ENCODE peak calls at places on chromosome 7, in five cellular contexts. C is tibial artery, V is H7, I is mucosa of descending colon, O is fibroblast of lung. J is an unnamed sample.

GRCh38 chr7:90236890-90237289 is 8.1 kb upstream of the CFAP69 start:
- DNase-seq in C (no peak), V (no peak), I (peak; percentile 31), O (no peak), J (no peak)

GRCh38 chr7:29039747-29040569 is 81.8 kb upstream of the TRIL start:
- DNase-seq in C (no peak), V (no peak), I (no peak), O (peak; percentile 22), J (no peak)

GRCh38 chr7:17948503-17949238 is 8.4 kb upstream of the SNX13 start:
- DNase-seq in C (no peak), V (no peak), I (no peak), O (peak; percentile 67), J (no peak)

GRCh38 chr7:157490465-157490912 is 153.7 kb downstream of the DNAJB6 start:
- DNase-seq in C (no peak), V (no peak), I (peak; percentile 28), O (peak; percentile 45), J (peak; percentile 30)

GRCh38 chr7:129835436-129836020 is 117.2 kb downstream of the UBE2H start:
- DNase-seq in C (no peak), V (no peak), I (no peak), O (no peak), J (no peak)

GRCh38 chr7:133887459-133887858 is 239.7 kb upstream of the LRGUK start:
- DNase-seq in C (no peak), V (no peak), I (no peak), O (no peak), J (no peak)

GRCh38 chr7:14836571-14837189 is 65.9 kb downstream of the DGKB start:
- DNase-seq in C (peak; percentile 20), V (peak; percentile 56), I (no peak), O (peak; percentile 70), J (peak; percentile 64)

GRCh38 chr7:32036557-32036956 is 33.6 kb downstream of the PDE1C start:
- DNase-seq in C (no peak), V (no peak), I (no peak), O (peak; percentile 28), J (no peak)

GRCh38 chr7:157409149-157409752 is 72.4 kb downstream of the DNAJB6 start:
- DNase-seq in C (no peak), V (peak; percentile 51), I (no peak), O (no peak), J (no peak)

GRCh38 chr7:112566392-112567324 is 85.9 kb downstream of the LSMEM1 start:
- DNase-seq in C (no peak), V (no peak), I (peak; percentile 42), O (no peak), J (no peak)

GRCh38 chr7:3301472-3301778 is 373 bp downstream of the SDK1 start:
- DNase-seq in C (no peak), V (peak; percentile 65), I (no peak), O (no peak), J (no peak)

GRCh38 chr7:85068796-85069195 is 118.1 kb downstream of the SEMA3D start:
- DNase-seq in C (no peak), V (no peak), I (no peak), O (peak; percentile 93), J (no peak)

GRCh38 chr7:112843151-112843550 is 53.0 kb upstream of the TMEM168 start:
- DNase-seq in C (no peak), V (no peak), I (no peak), O (no peak), J (no peak)

GRCh38 chr7:41621953-41622831 is 80.7 kb downstream of the INHBA start:
- DNase-seq in C (no peak), V (no peak), I (no peak), O (no peak), J (no peak)

GRCh38 chr7:949021-949934 is 5.2 kb downstream of the ADAP1 start:
- DNase-seq in C (no peak), V (peak; percentile 56), I (no peak), O (no peak), J (peak; percentile 58)

DNA sequence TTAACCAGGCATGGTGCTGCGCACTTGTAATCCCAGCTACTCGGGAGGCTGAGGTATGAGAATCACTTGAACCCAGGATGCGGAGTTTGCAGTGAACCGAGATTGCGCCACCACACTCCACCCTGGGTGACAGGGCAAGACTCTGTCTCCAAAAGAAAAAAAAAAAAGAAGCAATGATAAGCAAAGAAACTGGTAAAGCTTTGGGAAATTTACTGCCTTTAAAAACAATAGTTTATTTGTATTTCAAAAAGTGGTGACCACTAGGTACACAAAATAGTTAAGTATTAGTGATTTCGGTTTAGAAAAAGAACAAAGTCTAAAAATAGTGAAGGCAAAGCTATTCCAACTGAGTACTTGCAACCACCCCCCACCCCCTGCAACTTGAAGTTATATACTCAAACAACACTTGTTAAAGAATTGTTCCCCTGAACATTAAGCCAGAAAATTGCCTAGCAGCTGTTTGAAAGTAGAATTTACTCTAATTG is 37.7 kb downstream of the MALSU1 start:
- DNase-seq in C (no peak), V (no peak), I (no peak), O (no peak), J (no peak)
- H3K36me3 ChIP-seq in C (no peaks in the 10 kb centered on the region), V (peaks cover 36% of the 10 kb centered on the region), I (no peaks in the 10 kb centered on the region), O (no peaks in the 10 kb centered on the region), J (no peaks in the 10 kb centered on the region)

DNA sequence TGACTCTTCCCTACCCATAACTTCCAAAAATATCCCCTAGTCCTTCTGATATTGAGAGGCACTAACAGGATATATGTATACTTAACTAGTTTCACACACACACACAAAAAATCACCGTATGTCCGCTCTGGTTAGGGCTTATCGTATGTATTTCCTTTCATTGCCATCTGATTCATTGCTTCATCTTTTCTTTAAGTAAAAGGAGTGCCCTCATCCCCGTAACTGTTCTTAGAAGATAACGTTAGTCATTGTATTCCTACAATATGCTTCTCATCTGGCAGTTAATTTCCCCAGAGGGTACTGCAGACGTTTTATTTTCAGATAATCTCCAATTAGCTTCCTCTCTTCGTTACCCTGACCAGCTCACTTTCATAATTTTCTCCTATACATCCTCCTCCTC is 37.3 kb downstream of the NRCAM start:
- DNase-seq in C (no peak), V (no peak), I (no peak), O (no peak), J (no peak)
- H3K4me3 ChIP-seq in C (no peak overlapping the region), V (no peak overlapping the region), I (no peak overlapping the region), O (no peak overlapping the region), J (no peak overlapping the region)

GRCh38 chr7:94414481-94414880 is 19.8 kb downstream of the COL1A2 start:
- DNase-seq in C (no peak), V (no peak), I (no peak), O (peak; percentile 70), J (no peak)
- H3K36me3 ChIP-seq in C (peaks cover 83% of the 10 kb centered on the region), V (peaks cover 7% of the 10 kb centered on the region), I (no peaks in the 10 kb centered on the region), O (peaks cover 29% of the 10 kb centered on the region), J (peaks cover 29% of the 10 kb centered on the region)

GRCh38 chr7:127152423-127152822 is 100.3 kb downstream of the GRM8 start:
- DNase-seq in C (no peak), V (no peak), I (no peak), O (no peak), J (no peak)
- H3K4me3 ChIP-seq in C (no peak overlapping the region), V (no peak overlapping the region), I (no peak overlapping the region), O (no peak overlapping the region), J (no peak overlapping the region)

GRCh38 chr7:57225666-57226065 is 93.4 kb upstream of the ZNF479 start:
- DNase-seq in C (no peak), V (no peak), I (no peak), O (no peak), J (no peak)
- H3K36me3 ChIP-seq in C (no peaks in the 10 kb centered on the region), V (no peaks in the 10 kb centered on the region), I (no peaks in the 10 kb centered on the region), O (no peaks in the 10 kb centered on the region), J (no peaks in the 10 kb centered on the region)

GRCh38 chr7:155810607-155811559 is 1.4 kb downstream of the SHH start:
- DNase-seq in C (no peak), V (peak; percentile 70), I (no peak), O (no peak), J (no peak)

GRCh38 chr7:155808551-155809331 is 3.5 kb downstream of the SHH start:
- DNase-seq in C (no peak), V (peak; percentile 91), I (peak; percentile 71), O (no peak), J (no peak)

GRCh38 chr7:155811560-155811894 is 736 bp downstream of the SHH start:
- DNase-seq in C (no peak), V (peak; percentile 60), I (peak; percentile 43), O (no peak), J (no peak)

GRCh38 chr7:155809332-155809946 is 2.8 kb downstream of the SHH start:
- DNase-seq in C (no peak), V (peak; percentile 84), I (no peak), O (no peak), J (no peak)

DNA sequence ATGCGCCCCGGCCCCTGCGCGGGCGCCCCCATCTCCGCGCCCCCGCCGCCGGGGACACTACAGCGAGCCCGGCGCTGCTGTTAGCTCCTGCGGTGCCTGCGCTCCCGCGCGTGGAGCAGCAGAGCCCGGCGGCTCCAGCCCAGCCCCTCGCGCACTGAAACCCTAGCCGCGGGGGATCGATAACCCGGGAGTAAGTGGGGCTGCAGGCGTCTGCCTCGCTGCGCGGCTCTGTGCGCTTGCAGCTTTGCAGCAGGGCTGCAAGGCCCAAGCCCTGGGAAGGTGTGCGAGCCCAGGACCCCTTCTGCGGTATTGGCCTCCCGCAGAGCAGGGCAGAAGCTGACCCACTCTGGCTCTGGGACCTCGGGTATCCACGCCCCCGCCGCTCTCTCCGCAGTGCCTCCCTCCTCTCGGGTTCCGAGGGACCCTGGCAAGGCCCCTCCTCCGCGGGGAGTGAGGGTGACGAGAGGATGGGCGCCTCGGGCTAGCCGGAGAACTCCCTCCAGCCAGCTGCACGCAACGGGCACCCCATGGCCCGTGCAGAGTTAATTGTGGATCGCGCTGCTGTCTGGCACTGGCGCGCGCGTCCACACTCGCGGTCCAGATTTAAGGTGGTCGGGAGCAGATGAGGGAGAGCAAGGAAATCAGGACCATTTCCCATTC is 2.2 kb downstream of the SHH start:
- DNase-seq in C (no peak), V (peak; percentile 78), I (no peak), O (no peak), J (no peak)
- H3K4me3 ChIP-seq in C (no peak overlapping the region), V (peak overlapping the region; percentile 42), I (no peak overlapping the region), O (no peak overlapping the region), J (peak overlapping the region; percentile 6)

GRCh38 chr7:6647080-6647479 is 10.0 kb downstream of the ZNF316 start:
- DNase-seq in C (no peak), V (peak; percentile 38), I (no peak), O (no peak), J (no peak)
- H3K36me3 ChIP-seq in C (peaks cover 93% of the 10 kb centered on the region), V (peaks cover 2% of the 10 kb centered on the region), I (no peaks in the 10 kb centered on the region), O (peaks cover 23% of the 10 kb centered on the region), J (peaks cover 97% of the 10 kb centered on the region)

GRCh38 chr7:49768835-49769234 is 4.6 kb upstream of the VWC2 start:
- DNase-seq in C (no peak), V (no peak), I (no peak), O (no peak), J (no peak)

GRCh38 chr7:49768254-49768653 is 5.2 kb upstream of the VWC2 start:
- DNase-seq in C (no peak), V (no peak), I (no peak), O (no peak), J (no peak)

GRCh38 chr7:49766966-49767365 is 6.5 kb upstream of the VWC2 start:
- DNase-seq in C (no peak), V (no peak), I (no peak), O (no peak), J (no peak)

GRCh38 chr7:49769285-49769857 is 4.1 kb upstream of the VWC2 start:
- DNase-seq in C (no peak), V (no peak), I (no peak), O (no peak), J (no peak)

DNA sequence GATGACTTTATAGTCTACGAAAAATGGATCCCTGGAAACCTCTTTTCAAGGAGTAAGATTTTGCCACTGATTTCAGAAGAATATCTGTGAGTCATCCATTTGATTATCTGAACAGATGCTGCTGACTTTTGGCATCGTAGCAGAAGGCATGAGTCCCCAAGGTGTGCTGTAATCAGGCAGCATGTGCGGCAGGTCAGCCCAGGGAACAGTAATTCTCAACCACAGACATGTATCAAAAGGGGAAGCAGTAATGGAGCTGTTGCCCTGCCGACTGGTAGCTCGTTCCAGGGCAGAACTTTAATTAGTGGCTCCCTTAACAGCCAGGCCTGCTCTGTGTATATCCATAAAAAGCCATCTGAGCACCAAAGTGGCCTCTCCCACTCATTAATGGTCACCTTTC is 5.7 kb upstream of the VWC2 start:
- DNase-seq in C (no peak), V (no peak), I (no peak), O (no peak), J (no peak)
- H3K4me3 ChIP-seq in C (no peak overlapping the region), V (no peak overlapping the region), I (no peak overlapping the region), O (no peak overlapping the region), J (no peak overlapping the region)

J was measured in sigmoid colon.